ENCODE peak calls at places on chromosomes 5 and 9, in six cellular contexts. O is effector memory CD4-positive, alpha-beta T cell; X is cardiac muscle cell; L is lung; Z is amniotic stem cell; V is left ventricle myocardium inferior. Y is an unnamed sample.

GRCh38 chr9:14339746-14340145 is 25.8 kb upstream of the NFIB start:
- DNase-seq in O (no peak), X (no peak), L (no peak), Z (no peak), V (no peak), Y (no peak)

GRCh38 chr5:76794871-76795270 is 24.0 kb upstream of the F2RL1 start:
- DNase-seq in O (no peak), X (peak), L (no peak), Z (no peak), V (no peak), Y (no peak)

GRCh38 chr5:180128671-180129261 is 57.2 kb upstream of the RNF130 start:
- DNase-seq in O (no peak), X (no peak), L (no peak), Z (no peak), V (no peak), Y (no peak)

GRCh38 chr5:95422842-95423241 is 31.7 kb downstream of the FAM81B start:
- DNase-seq in O (no peak), X (peak), L (no peak), Z (no peak), V (no peak), Y (no peak)

GRCh38 chr9:122325124-122325523 is 45.7 kb upstream of the PTGS1 start:
- DNase-seq in O (no peak), X (no peak), L (no peak), Z (no peak), V (no peak), Y (no peak)

GRCh38 chr5:178429156-178429468 is 161.1 kb downstream of the COL23A1 start:
- DNase-seq in O (no peak), X (no peak), L (no peak), Z (no peak), V (no peak), Y (no peak)

GRCh38 chr9:100324594-100325200 is 28.0 kb downstream of the TEX10 start:
- DNase-seq in O (no peak), X (peak), L (no peak), Z (no peak), V (no peak), Y (no peak)

GRCh38 chr9:112556497-112557085 is 70.0 kb downstream of the KIAA1958 start:
- DNase-seq in O (no peak), X (peak), L (no peak), Z (peak), V (no peak), Y (no peak)

GRCh38 chr9:120775859-120776258 is 17.4 kb downstream of the FBXW2 start:
- DNase-seq in O (no peak), X (no peak), L (no peak), Z (no peak), V (no peak), Y (no peak)

GRCh38 chr5:107455111-107455544 is 215.6 kb downstream of the EFNA5 start:
- DNase-seq in O (no peak), X (peak), L (no peak), Z (no peak), V (no peak), Y (no peak)

GRCh38 chr5:54693936-54694510 is 176.5 kb downstream of the SNX18 start:
- DNase-seq in O (no peak), X (no peak), L (no peak), Z (no peak), V (no peak), Y (no peak)

GRCh38 chr5:141725909-141726308 is 43.9 kb upstream of the ARAP3 start:
- DNase-seq in O (no peak), X (peak), L (no peak), Z (no peak), V (no peak), Y (no peak)

GRCh38 chr9:136242908-136243525 is 2.6 kb downstream of the QSOX2 start:
- DNase-seq in O (no peak), X (peak), L (no peak), Z (no peak), V (no peak), Y (no peak)

GRCh38 chr9:136311433-136312375 is 7.8 kb upstream of the CCDC187 start:
- DNase-seq in O (no peak), X (no peak), L (no peak), Z (no peak), V (no peak), Y (no peak)

GRCh38 chr9:136247947-136248637 is 2.5 kb upstream of the QSOX2 start:
- DNase-seq in O (no peak), X (no peak), L (no peak), Z (no peak), V (no peak), Y (no peak)

GRCh38 chr5:163498886-163499285 is 6.5 kb upstream of the MAT2B start:
- DNase-seq in O (no peak), X (peak), L (no peak), Z (peak), V (no peak), Y (peak)

GRCh38 chr5:172743112-172743959 is 27.7 kb downstream of the DUSP1 start:
- DNase-seq in O (no peak), X (no peak), L (no peak), Z (no peak), V (no peak), Y (no peak)

GRCh38 chr9:136043386-136044054 is 51.6 kb downstream of the NACC2 start:
- DNase-seq in O (no peak), X (no peak), L (no peak), Z (no peak), V (no peak), Y (no peak)

GRCh38 chr5:111337688-111338087 is 113.5 kb downstream of the CAMK4 start:
- DNase-seq in O (no peak), X (no peak), L (no peak), Z (no peak), V (no peak), Y (no peak)

GRCh38 chr9:79220246-79220645 is 351.5 kb upstream of the TLE4 start:
- DNase-seq in O (no peak), X (peak), L (no peak), Z (no peak), V (no peak), Y (no peak)

GRCh38 chr5:171355302-171355724 is 32.3 kb upstream of the NPM1 start:
- DNase-seq in O (no peak), X (no peak), L (no peak), Z (no peak), V (no peak), Y (no peak)

GRCh38 chr5:152094076-152094475 is 169.4 kb upstream of the GLRA1 start:
- DNase-seq in O (no peak), X (no peak), L (no peak), Z (no peak), V (no peak), Y (no peak)

GRCh38 chr9:34948438-34948837 is 9.6 kb upstream of the PHF24 start:
- DNase-seq in O (no peak), X (no peak), L (no peak), Z (no peak), V (no peak), Y (no peak)

GRCh38 chr5:11719888-11720481 is 184.3 kb downstream of the CTNND2 start:
- DNase-seq in O (no peak), X (no peak), L (peak), Z (no peak), V (peak), Y (peak)

GRCh38 chr9:91951944-91952520 is 2.0 kb upstream of the ROR2 start:
- DNase-seq in O (no peak), X (peak), L (no peak), Z (no peak), V (no peak), Y (no peak)

GRCh38 chr9:5854032-5854792 is 21.3 kb upstream of the ERMP1 start:
- DNase-seq in O (no peak), X (no peak), L (no peak), Z (no peak), V (no peak), Y (no peak)

GRCh38 chr5:129379406-129379805 is 80.7 kb upstream of the ADAMTS19 start:
- DNase-seq in O (no peak), X (peak), L (no peak), Z (no peak), V (no peak), Y (no peak)

GRCh38 chr9:36154213-36154952 is 14.8 kb upstream of the CCIN start:
- DNase-seq in O (no peak), X (peak), L (peak), Z (no peak), V (no peak), Y (no peak)

GRCh38 chr5:125559296-125559695 is 812.9 kb upstream of the ZNF608 start:
- DNase-seq in O (no peak), X (peak), L (no peak), Z (peak), V (no peak), Y (peak)

GRCh38 chr9:123312306-123312877 is 43.6 kb upstream of the CRB2 start:
- DNase-seq in O (no peak), X (no peak), L (no peak), Z (no peak), V (no peak), Y (no peak)

GRCh38 chr5:142426129-142426641 is 101.4 kb upstream of the SPRY4 start:
- DNase-seq in O (peak), X (no peak), L (no peak), Z (no peak), V (peak), Y (no peak)

GRCh38 chr9:107337676-107338590 is 54.9 kb downstream of the RAD23B start:
- DNase-seq in O (no peak), X (no peak), L (no peak), Z (no peak), V (no peak), Y (no peak)

GRCh38 chr5:3118321-3118720 is 366.8 kb upstream of the IRX2 start:
- DNase-seq in O (no peak), X (no peak), L (no peak), Z (no peak), V (no peak), Y (no peak)

GRCh38 chr9:78893758-78894157 is 596.8 kb downstream of the PSAT1 start:
- DNase-seq in O (no peak), X (no peak), L (no peak), Z (no peak), V (no peak), Y (no peak)

GRCh38 chr5:374631-375335 is 53.3 kb downstream of the AHRR start:
- DNase-seq in O (no peak), X (no peak), L (peak), Z (no peak), V (no peak), Y (no peak)